ENCODE peak calls at places on chromosome 12, in four cellular contexts. O, W, J and B are unnamed samples.

GRCh38 chr12:97223419-97223818 is 239.2 kb upstream of the RMST start:
- DNase-seq in O (no peak), W (peak), J (no peak), B (no peak)

GRCh38 chr12:54053625-54054441 is at the start of gene HOXC4:
- DNase-seq in O (no peak), W (no peak), J (no peak), B (peak)

GRCh38 chr12:124196236-124196635 is 98.7 kb upstream of the RFLNA start:
- DNase-seq in O (no peak), W (no peak), J (no peak), B (no peak)

GRCh38 chr12:116346751-116347150 is 69.3 kb upstream of the MED13L start:
- DNase-seq in O (peak), W (no peak), J (no peak), B (no peak)

GRCh38 chr12:80491176-80491575 is 47.1 kb downstream of the PTPRQ start:
- DNase-seq in O (no peak), W (no peak), J (no peak), B (no peak)

GRCh38 chr12:83985068-83985467 is 927.5 kb downstream of the SLC6A15 start:
- DNase-seq in O (no peak), W (no peak), J (no peak), B (no peak)

GRCh38 chr12:29146201-29146600 is 2.9 kb upstream of the FAR2 start:
- DNase-seq in O (no peak), W (no peak), J (no peak), B (no peak)

GRCh38 chr12:1760566-1761382 is 59.6 kb upstream of the LRTM2 start:
- DNase-seq in O (peak), W (no peak), J (peak), B (no peak)

GRCh38 chr12:110774824-110775223 is 32.1 kb upstream of the PPP1CC start:
- DNase-seq in O (no peak), W (no peak), J (no peak), B (no peak)

GRCh38 chr12:24561411-24561871 is 387.5 kb downstream of the BCAT1 start:
- DNase-seq in O (no peak), W (no peak), J (no peak), B (peak)

GRCh38 chr12:51926718-51927117 is 19.4 kb downstream of the ACVRL1 start:
- DNase-seq in O (peak), W (no peak), J (peak), B (peak)

GRCh38 chr12:53676715-53677611 is 1.1 kb upstream of the ATP5MC2 start:
- DNase-seq in O (no peak), W (no peak), J (no peak), B (peak)

GRCh38 chr12:53221203-53222076 is 10.6 kb downstream of the RARG start:
- DNase-seq in O (peak), W (no peak), J (peak), B (peak)

GRCh38 chr12:29374913-29375312 is 6.1 kb downstream of the ERGIC2 start:
- DNase-seq in O (no peak), W (no peak), J (no peak), B (no peak)

GRCh38 chr12:115155665-115156645 is 472.0 kb upstream of the TBX3 start:
- DNase-seq in O (no peak), W (no peak), J (no peak), B (no peak)

GRCh38 chr12:45725631-45726593 is 3.6 kb upstream of the ARID2 start:
- DNase-seq in O (peak), W (no peak), J (peak), B (peak)

GRCh38 chr12:92845320-92845719 is 83.8 kb downstream of the EEA1 start:
- DNase-seq in O (no peak), W (no peak), J (peak), B (no peak)

GRCh38 chr12:77104281-77104680 is 38.9 kb upstream of the E2F7 start:
- DNase-seq in O (no peak), W (no peak), J (no peak), B (no peak)

GRCh38 chr12:3041558-3042164 is 35.5 kb upstream of the TSPAN9 start:
- DNase-seq in O (peak), W (peak), J (peak), B (peak)

GRCh38 chr12:71626098-71626497 is 37.5 kb downstream of the ZFC3H1 start:
- DNase-seq in O (no peak), W (no peak), J (no peak), B (no peak)

GRCh38 chr12:23770202-23770938 is 179.1 kb downstream of the SOX5 start:
- DNase-seq in O (no peak), W (no peak), J (no peak), B (no peak)

GRCh38 chr12:95648990-95649791 is 97.9 kb upstream of the USP44 start:
- DNase-seq in O (no peak), W (no peak), J (no peak), B (peak)

DNA sequence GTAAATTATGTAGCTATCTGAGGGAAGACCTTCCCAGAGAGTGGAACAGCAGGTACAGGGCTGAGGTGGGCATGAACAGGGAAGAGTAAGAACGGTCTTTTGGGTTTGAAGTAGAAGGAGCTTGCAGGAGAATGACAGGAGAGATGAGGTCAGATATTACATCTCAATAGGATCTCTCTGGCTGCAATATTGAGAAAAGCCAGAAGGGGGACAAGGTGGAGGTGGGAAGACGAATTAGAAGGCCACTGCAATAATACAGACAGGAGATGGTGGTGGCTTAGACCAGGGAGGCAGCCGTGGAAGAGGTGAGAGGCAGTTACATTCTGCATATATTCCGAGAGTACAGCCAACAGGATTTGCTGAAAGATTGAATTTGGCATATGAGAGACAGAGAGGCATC is 310.2 kb downstream of the APAF1 start:
- DNase-seq in O (peak), W (no peak), J (peak), B (peak)
- TF ChIP-seq FOXK2 in O (no peak), W (no peak), J (no peak), B (no peak)

GRCh38 chr12:5043589-5044419 is at the start of gene KCNA5:
- DNase-seq in O (no peak), W (no peak), J (no peak), B (no peak)
- TF ChIP-seq FOXK2 in O (no peak), W (no peak), J (no peak), B (no peak)

GRCh38 chr12:68280240-68280639 is 26.8 kb upstream of the IL22 start:
- DNase-seq in O (no peak), W (no peak), J (no peak), B (no peak)

GRCh38 chr12:68276400-68276930 is 23.1 kb upstream of the IL22 start:
- DNase-seq in O (no peak), W (no peak), J (no peak), B (no peak)

GRCh38 chr12:68281685-68282084 is 28.3 kb upstream of the IL22 start:
- DNase-seq in O (no peak), W (no peak), J (no peak), B (no peak)

GRCh38 chr12:68279227-68280054 is 26.0 kb upstream of the IL22 start:
- DNase-seq in O (peak), W (no peak), J (peak), B (no peak)
- TF ChIP-seq FOXK2 in O (no peak), W (no peak), J (no peak), B (no peak)

GRCh38 chr12:26746315-26746714 is 86.7 kb downstream of the ITPR2 start:
- DNase-seq in O (no peak), W (no peak), J (no peak), B (no peak)
- TF ChIP-seq FOXK2 in O (no peak), W (no peak), J (no peak), B (no peak)

GRCh38 chr12:38761111-38761510 is 144.3 kb downstream of the CPNE8 start:
- DNase-seq in O (no peak), W (no peak), J (no peak), B (no peak)

DNA sequence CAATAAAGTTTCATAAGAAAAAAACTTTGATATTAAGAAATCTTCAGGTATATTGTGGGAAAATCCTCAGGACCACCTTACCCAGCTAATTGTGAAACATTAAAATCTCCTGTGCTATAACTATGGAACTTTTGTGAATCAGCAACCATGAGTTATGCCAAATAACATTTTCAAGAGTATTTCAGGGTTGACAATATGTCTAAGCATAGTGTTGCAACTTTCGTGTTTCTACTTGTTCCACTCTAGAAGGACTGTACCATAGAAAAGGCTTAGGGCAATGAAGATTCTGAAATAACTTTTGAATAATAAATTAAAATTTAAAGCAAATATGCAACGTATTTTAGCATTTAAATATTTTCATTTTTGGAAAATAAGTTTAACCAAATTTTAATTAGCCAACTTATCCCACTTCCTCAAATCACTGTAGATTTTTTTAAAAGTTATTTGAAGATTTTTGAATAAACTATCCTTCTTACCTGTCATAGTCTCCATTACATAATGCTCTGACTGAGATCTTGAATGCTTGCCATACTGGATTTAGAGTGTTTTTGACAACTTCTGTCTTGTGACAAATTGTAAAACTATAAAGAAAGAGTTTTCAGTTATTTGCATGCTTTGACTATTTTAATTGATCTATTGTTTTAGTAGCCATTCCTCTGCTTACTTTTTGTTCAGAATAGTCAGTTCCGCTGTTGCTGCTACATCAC is 143.6 kb downstream of the CPNE8 start:
- DNase-seq in O (no peak), W (no peak), J (no peak), B (no peak)
- TF ChIP-seq FOXK2 in O (no peak), W (no peak), J (no peak), B (no peak)

GRCh38 chr12:50224026-50224692 is 57.0 kb upstream of the CERS5 start:
- DNase-seq in O (no peak), W (no peak), J (peak), B (no peak)

GRCh38 chr12:50220357-50221061 is 53.3 kb upstream of the CERS5 start:
- DNase-seq in O (peak), W (peak), J (no peak), B (no peak)

GRCh38 chr12:50221228-50222008 is 54.2 kb upstream of the CERS5 start:
- DNase-seq in O (peak), W (peak), J (no peak), B (peak)

GRCh38 chr12:50219544-50219943 is 52.4 kb upstream of the CERS5 start:
- DNase-seq in O (no peak), W (no peak), J (no peak), B (no peak)

DNA sequence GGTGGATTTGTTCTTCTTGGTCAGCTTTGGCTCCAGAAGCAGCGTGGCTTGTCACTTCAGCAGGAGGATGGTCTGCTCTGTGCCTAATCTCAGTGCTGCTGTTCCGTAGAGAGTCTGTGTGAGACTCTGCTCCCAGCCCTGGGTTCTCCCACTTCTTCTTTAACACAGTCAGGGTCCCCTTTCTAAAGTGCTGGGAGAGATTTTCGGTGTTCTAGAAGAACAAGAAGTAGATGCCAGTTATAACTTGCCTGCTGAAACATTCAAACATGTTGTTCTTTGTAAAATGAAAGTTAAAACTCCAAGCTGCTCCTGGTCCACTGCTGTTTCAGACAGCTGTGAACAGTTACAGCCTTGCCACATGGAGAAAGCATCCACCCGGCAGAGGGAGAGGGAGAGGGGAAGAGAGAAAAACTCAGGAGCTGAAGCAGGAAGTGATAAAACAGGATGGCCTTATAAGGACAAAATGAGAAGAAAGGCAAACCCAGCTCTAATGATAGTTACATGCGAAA is 55.2 kb upstream of the CERS5 start:
- DNase-seq in O (peak), W (no peak), J (no peak), B (peak)
- TF ChIP-seq FOXK2 in O (peak), W (no peak), J (no peak), B (no peak)

GRCh38 chr12:102479099-102479887 is 1.1 kb downstream of the IGF1 start:
- DNase-seq in O (no peak), W (peak), J (no peak), B (peak)
- TF ChIP-seq FOXK2 in O (no peak), W (no peak), J (no peak), B (no peak)